ENCODE peak calls at places on chromosomes 6 and 20, in four cellular contexts. One of them, this sample, is unnamed.
A peak's percentile ranks its signal among the peaks of the same experiment; 100 is the strongest.

GRCh38 chr6:124987291-124987690 is 25.1 kb downstream of the RNF217 start:
- DNase-seq in A549: no peak
- DNase-seq in endothelial cell of umbilical vein: no peak
- DNase-seq in K562: no peak
- DNase-seq in this sample: no peak

GRCh38 chr6:55617272-55617671 is 38.3 kb upstream of the HMGCLL1 start:
- DNase-seq in A549: peak; percentile 32
- DNase-seq in endothelial cell of umbilical vein: peak; percentile 60
- DNase-seq in K562: peak; percentile 10
- DNase-seq in this sample: peak; percentile 51

GRCh38 chr20:36752582-36752981 is 6.7 kb upstream of the NDRG3 start:
- DNase-seq in A549: no peak
- DNase-seq in endothelial cell of umbilical vein: no peak
- DNase-seq in K562: no peak
- DNase-seq in this sample: no peak

GRCh38 chr6:149015877-149016525 is 269.2 kb downstream of the UST start:
- DNase-seq in A549: no peak
- DNase-seq in endothelial cell of umbilical vein: no peak
- DNase-seq in K562: no peak
- DNase-seq in this sample: no peak

GRCh38 chr20:52047811-52048302 is 143.7 kb downstream of the ZFP64 start:
- DNase-seq in A549: no peak
- DNase-seq in endothelial cell of umbilical vein: peak; percentile 26
- DNase-seq in K562: no peak
- DNase-seq in this sample: peak; percentile 9

GRCh38 chr6:90375681-90376439 is 79.2 kb upstream of the BACH2 start:
- DNase-seq in A549: no peak
- DNase-seq in endothelial cell of umbilical vein: no peak
- DNase-seq in K562: no peak
- DNase-seq in this sample: no peak

GRCh38 chr20:31594558-31595379 is 10.3 kb upstream of the ID1 start:
- DNase-seq in A549: peak; percentile 85
- DNase-seq in endothelial cell of umbilical vein: peak; percentile 62
- DNase-seq in K562: no peak
- DNase-seq in this sample: no peak

GRCh38 chr6:136112262-136112661 is 137.8 kb downstream of the MTFR2 start:
- DNase-seq in A549: no peak
- DNase-seq in endothelial cell of umbilical vein: no peak
- DNase-seq in K562: no peak
- DNase-seq in this sample: no peak

GRCh38 chr6:13250703-13251102 is 77.6 kb downstream of the TBC1D7 start:
- DNase-seq in A549: no peak
- DNase-seq in endothelial cell of umbilical vein: no peak
- DNase-seq in K562: no peak
- DNase-seq in this sample: no peak

GRCh38 chr20:47278907-47279348 is 77.6 kb downstream of the ZMYND8 start:
- DNase-seq in A549: peak; percentile 62
- DNase-seq in endothelial cell of umbilical vein: peak; percentile 70
- DNase-seq in K562: peak; percentile 54
- DNase-seq in this sample: no peak

GRCh38 chr6:31676904-31677303 is 4.0 kb downstream of the LY6G5C start:
- DNase-seq in A549: no peak
- DNase-seq in endothelial cell of umbilical vein: no peak
- DNase-seq in K562: peak; percentile 73
- DNase-seq in this sample: no peak

GRCh38 chr6:158131926-158132325 is 36.1 kb downstream of the SERAC1 start:
- DNase-seq in A549: peak; percentile 50
- DNase-seq in endothelial cell of umbilical vein: peak; percentile 53
- DNase-seq in K562: peak; percentile 66
- DNase-seq in this sample: peak; percentile 72

GRCh38 chr6:122890250-122890649 is 101.2 kb downstream of the SMPDL3A start:
- DNase-seq in A549: no peak
- DNase-seq in endothelial cell of umbilical vein: no peak
- DNase-seq in K562: no peak
- DNase-seq in this sample: no peak

GRCh38 chr6:7818480-7819165 is 92.0 kb downstream of the TXNDC5 start:
- DNase-seq in A549: no peak
- DNase-seq in endothelial cell of umbilical vein: peak; percentile 45
- DNase-seq in K562: no peak
- DNase-seq in this sample: no peak

GRCh38 chr6:34663887-34664269 is 32.7 kb downstream of the ILRUN start:
- DNase-seq in A549: peak; percentile 33
- DNase-seq in endothelial cell of umbilical vein: no peak
- DNase-seq in K562: peak; percentile 56
- DNase-seq in this sample: peak; percentile 49
- TF ChIP-seq CTCF in A549: no peak
- TF ChIP-seq CTCF in endothelial cell of umbilical vein: no peak
- TF ChIP-seq CTCF in K562: no peak
- TF ChIP-seq CTCF in this sample: no peak

GRCh38 chr6:25991785-25992412 is 29.3 kb downstream of the TRIM38 start:
- DNase-seq in A549: peak; percentile 46
- DNase-seq in endothelial cell of umbilical vein: no peak
- DNase-seq in K562: peak; percentile 86
- DNase-seq in this sample: peak; percentile 93
- TF ChIP-seq MYC in A549: no peak
- TF ChIP-seq MYC in endothelial cell of umbilical vein: no peak
- TF ChIP-seq MYC in K562: peak; percentile 86
- TF ChIP-seq MYC in this sample: peak; percentile 55

DNA sequence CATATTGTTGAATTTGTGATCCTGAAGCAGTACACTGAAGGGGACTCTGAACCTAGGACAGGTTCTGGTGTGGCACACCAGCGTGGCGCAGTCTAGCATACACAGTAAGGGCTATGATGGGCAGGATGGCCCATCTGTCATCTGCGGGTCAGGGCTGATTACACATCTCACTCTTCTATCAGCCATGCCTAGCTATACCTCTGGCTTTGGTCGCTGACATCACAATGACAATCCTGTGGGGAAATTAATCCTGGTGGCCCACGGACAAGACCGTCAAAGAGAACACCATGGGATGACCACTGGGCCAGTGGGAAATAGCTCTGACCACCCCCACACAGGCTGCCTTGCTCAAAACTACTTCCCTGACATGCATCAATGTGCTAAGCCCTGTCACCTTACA is 2.8 kb downstream of the SNHG17 start:
- DNase-seq in A549: no peak
- DNase-seq in endothelial cell of umbilical vein: no peak
- DNase-seq in K562: no peak
- DNase-seq in this sample: no peak
- H3K4me3 ChIP-seq in A549: no peak overlapping the region
- H3K4me3 ChIP-seq in endothelial cell of umbilical vein: no peak overlapping the region
- H3K4me3 ChIP-seq in K562: peak overlapping the region; percentile 95
- H3K4me3 ChIP-seq in this sample: peak overlapping the region; percentile 85

GRCh38 chr20:34706912-34707784 is 3.0 kb downstream of the TP53INP2 start:
- DNase-seq in A549: no peak
- DNase-seq in endothelial cell of umbilical vein: no peak
- DNase-seq in K562: no peak
- DNase-seq in this sample: no peak

GRCh38 chr20:34706022-34706875 is 2.1 kb downstream of the TP53INP2 start:
- DNase-seq in A549: no peak
- DNase-seq in endothelial cell of umbilical vein: no peak
- DNase-seq in K562: no peak
- DNase-seq in this sample: no peak

GRCh38 chr20:34704177-34705007 is at the start of gene TP53INP2:
- DNase-seq in A549: peak; percentile 89
- DNase-seq in endothelial cell of umbilical vein: peak; percentile 81
- DNase-seq in K562: peak; percentile 96
- DNase-seq in this sample: peak; percentile 90

GRCh38 chr20:34705008-34705382 is 851 bp downstream of the TP53INP2 start:
- DNase-seq in A549: no peak
- DNase-seq in endothelial cell of umbilical vein: no peak
- DNase-seq in K562: no peak
- DNase-seq in this sample: no peak

DNA sequence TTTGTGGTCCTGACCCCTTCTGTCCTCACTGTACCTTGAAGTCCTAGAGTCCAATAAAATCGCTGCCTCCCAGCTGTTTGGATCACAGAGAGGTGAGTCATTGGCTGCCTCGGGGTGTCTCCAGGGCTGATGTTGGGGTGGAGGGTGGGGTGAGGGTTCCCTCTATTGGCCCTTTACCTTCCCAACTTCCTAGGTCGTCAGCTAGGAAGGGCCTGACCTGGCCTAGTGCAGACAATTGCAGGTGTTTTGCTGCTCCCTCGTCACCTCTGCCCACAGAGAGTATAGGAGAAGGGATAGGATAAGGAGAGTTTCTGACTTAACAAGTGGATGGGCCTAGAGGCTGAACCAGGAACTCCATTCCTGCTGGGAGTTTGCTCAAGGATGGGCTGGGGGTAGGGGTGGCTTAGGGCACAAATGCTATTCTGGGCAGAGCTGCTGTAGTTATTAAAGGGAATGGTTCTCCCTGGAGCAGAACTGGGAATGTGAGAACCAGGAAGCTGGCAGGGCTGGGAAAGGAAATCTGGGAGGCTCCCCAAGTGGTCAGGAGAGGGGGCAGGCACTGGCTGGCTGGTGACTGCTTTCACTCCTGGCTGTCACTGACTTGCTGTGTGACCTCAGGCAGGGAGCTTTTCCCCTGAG is 1.4 kb downstream of the TP53INP2 start:
- DNase-seq in A549: peak; percentile 65
- DNase-seq in endothelial cell of umbilical vein: peak; percentile 58
- DNase-seq in K562: peak; percentile 66
- DNase-seq in this sample: peak; percentile 60
- TF ChIP-seq CTCF in A549: peak; percentile 28
- TF ChIP-seq CTCF in endothelial cell of umbilical vein: no peak
- TF ChIP-seq CTCF in K562: peak; percentile 63
- TF ChIP-seq CTCF in this sample: no peak

GRCh38 chr6:36244641-36245280 is 25.1 kb upstream of the PNPLA1 start:
- DNase-seq in A549: no peak
- DNase-seq in endothelial cell of umbilical vein: peak; percentile 86
- DNase-seq in K562: no peak
- DNase-seq in this sample: no peak

GRCh38 chr6:36243562-36244212 is 26.2 kb upstream of the PNPLA1 start:
- DNase-seq in A549: no peak
- DNase-seq in endothelial cell of umbilical vein: no peak
- DNase-seq in K562: no peak
- DNase-seq in this sample: no peak

GRCh38 chr6:36247691-36248090 is 22.2 kb upstream of the PNPLA1 start:
- DNase-seq in A549: no peak
- DNase-seq in endothelial cell of umbilical vein: peak; percentile 55
- DNase-seq in K562: no peak
- DNase-seq in this sample: no peak

GRCh38 chr6:36246511-36247268 is 23.2 kb upstream of the PNPLA1 start:
- DNase-seq in A549: no peak
- DNase-seq in endothelial cell of umbilical vein: no peak
- DNase-seq in K562: no peak
- DNase-seq in this sample: peak; percentile 74

GRCh38 chr6:36245572-36246031 is 24.3 kb upstream of the PNPLA1 start:
- DNase-seq in A549: no peak
- DNase-seq in endothelial cell of umbilical vein: no peak
- DNase-seq in K562: peak; percentile 42
- DNase-seq in this sample: no peak
- TF ChIP-seq MYC in A549: no peak
- TF ChIP-seq MYC in endothelial cell of umbilical vein: no peak
- TF ChIP-seq MYC in K562: no peak
- TF ChIP-seq MYC in this sample: no peak

DNA sequence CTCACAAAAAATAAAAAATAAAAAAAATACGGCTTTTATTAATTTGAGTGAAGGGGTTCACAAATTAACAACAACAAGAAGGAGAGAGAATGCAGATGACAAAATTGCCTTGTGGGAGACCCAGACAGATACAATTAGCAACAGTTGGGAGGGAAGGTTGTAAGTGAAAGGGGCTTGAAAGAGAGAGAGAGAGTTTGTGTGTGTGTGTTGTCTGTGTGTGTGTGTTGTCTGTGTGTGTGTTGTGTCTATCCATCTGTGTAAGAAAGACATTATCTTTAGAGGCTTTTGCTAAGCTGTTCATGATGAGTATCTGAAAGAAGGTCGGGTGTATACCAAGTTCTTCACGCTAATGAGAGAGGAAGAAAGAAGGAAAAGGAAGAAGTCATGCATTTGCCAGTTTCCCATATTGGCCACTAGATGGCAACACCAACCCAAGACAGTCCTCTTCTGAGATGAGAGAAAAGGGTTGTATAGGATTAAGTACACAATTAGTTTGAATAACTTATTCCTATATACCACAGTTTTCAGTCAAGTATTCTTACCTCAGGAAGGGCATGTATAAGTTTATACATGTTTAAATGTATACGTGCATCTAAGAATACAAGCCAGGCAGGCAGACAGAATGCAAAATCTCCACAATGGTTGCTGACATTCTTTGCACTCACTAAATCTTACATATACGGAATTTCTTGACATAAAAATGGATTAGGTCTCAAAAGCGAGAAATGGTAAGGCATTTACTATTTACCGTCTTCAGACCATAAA is 63.7 kb upstream of the CD2AP start:
- DNase-seq in A549: peak; percentile 73
- DNase-seq in endothelial cell of umbilical vein: peak; percentile 84
- DNase-seq in K562: peak; percentile 85
- DNase-seq in this sample: peak; percentile 75
- H3K4me3 ChIP-seq in A549: peak overlapping the region; percentile 35
- H3K4me3 ChIP-seq in endothelial cell of umbilical vein: peak overlapping the region; percentile 73
- H3K4me3 ChIP-seq in K562: peak overlapping the region; percentile 11
- H3K4me3 ChIP-seq in this sample: peak overlapping the region; percentile 51

GRCh38 chr6:53679446-53679933 is 13.9 kb upstream of the KLHL31 start:
- DNase-seq in A549: peak; percentile 60
- DNase-seq in endothelial cell of umbilical vein: peak; percentile 33
- DNase-seq in K562: peak; percentile 20
- DNase-seq in this sample: peak; percentile 28
- TF ChIP-seq CTCF in A549: peak; percentile 26
- TF ChIP-seq CTCF in endothelial cell of umbilical vein: peak; percentile 20
- TF ChIP-seq CTCF in K562: peak; percentile 48
- TF ChIP-seq CTCF in this sample: peak; percentile 32

DNA sequence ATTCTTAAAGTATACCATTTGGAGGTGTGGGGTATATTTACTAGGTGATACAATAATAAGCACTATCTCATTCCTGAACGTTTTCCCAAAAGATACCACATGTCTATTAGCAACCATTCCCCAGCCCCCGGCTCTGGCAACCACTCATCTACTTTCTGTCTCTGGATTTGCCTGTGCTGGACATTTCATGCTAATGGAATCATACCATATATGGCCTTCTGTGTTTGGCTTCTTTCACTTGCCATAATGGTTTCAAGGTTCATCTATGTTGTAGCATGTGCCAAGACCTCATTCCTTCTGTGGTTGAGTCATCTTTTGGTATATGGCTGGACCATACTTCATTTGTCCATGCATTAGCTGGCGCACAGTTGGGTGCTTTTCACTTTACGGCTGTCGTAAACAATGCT is 39.7 kb downstream of the BCAS4 start:
- DNase-seq in A549: no peak
- DNase-seq in endothelial cell of umbilical vein: no peak
- DNase-seq in K562: no peak
- DNase-seq in this sample: no peak
- TF ChIP-seq MYC in A549: no peak
- TF ChIP-seq MYC in endothelial cell of umbilical vein: no peak
- TF ChIP-seq MYC in K562: no peak
- TF ChIP-seq MYC in this sample: no peak

GRCh38 chr6:137816133-137816579 is 50.9 kb upstream of the TNFAIP3 start:
- DNase-seq in A549: no peak
- DNase-seq in endothelial cell of umbilical vein: no peak
- DNase-seq in K562: no peak
- DNase-seq in this sample: no peak
- H3K4me3 ChIP-seq in A549: no peak overlapping the region
- H3K4me3 ChIP-seq in endothelial cell of umbilical vein: no peak overlapping the region
- H3K4me3 ChIP-seq in K562: no peak overlapping the region
- H3K4me3 ChIP-seq in this sample: no peak overlapping the region